ENCODE peak calls at places on chromosome 7, in seven cellular contexts. L, J, T, S, P, E and D are unnamed samples.

GRCh38 chr7:92645531-92646061 is 55.4 kb upstream of the FAM133B start:
- DNase-seq in L (peak), J (no peak), T (no peak), S (no peak), P (peak), E (peak), D (no peak)

GRCh38 chr7:27709137-27710075 is 30.6 kb upstream of the TAX1BP1 start:
- DNase-seq in L (no peak), J (no peak), T (no peak), S (peak), P (peak), E (no peak), D (no peak)

GRCh38 chr7:24654305-24654704 is 81.1 kb downstream of the PALS2 start:
- DNase-seq in L (no peak), J (no peak), T (no peak), S (no peak), P (no peak), E (no peak), D (no peak)

GRCh38 chr7:111459757-111460280 is 102.5 kb downstream of the IMMP2L start:
- DNase-seq in L (no peak), J (no peak), T (no peak), S (peak), P (peak), E (no peak), D (no peak)

GRCh38 chr7:150961510-150962284 is 16.4 kb downstream of the KCNH2 start:
- DNase-seq in L (no peak), J (no peak), T (no peak), S (peak), P (peak), E (no peak), D (peak)

GRCh38 chr7:117610390-117610789 is 130.6 kb downstream of the CFTR start:
- DNase-seq in L (no peak), J (no peak), T (no peak), S (no peak), P (no peak), E (no peak), D (no peak)

GRCh38 chr7:1669486-1669951 is 558 bp upstream of the ELFN1 start:
- DNase-seq in L (no peak), J (peak), T (peak), S (no peak), P (peak), E (no peak), D (no peak)

GRCh38 chr7:66050990-66051424 is 24.6 kb upstream of the ASL start:
- DNase-seq in L (no peak), J (no peak), T (no peak), S (peak), P (peak), E (no peak), D (no peak)

GRCh38 chr7:9453521-9453920 is 1020.1 kb downstream of the NXPH1 start:
- DNase-seq in L (no peak), J (no peak), T (no peak), S (no peak), P (no peak), E (no peak), D (no peak)

GRCh38 chr7:27277628-27278027 is 35.0 kb downstream of the EVX1 start:
- DNase-seq in L (no peak), J (no peak), T (no peak), S (peak), P (peak), E (no peak), D (no peak)

GRCh38 chr7:111198255-111198654 is 107.3 kb downstream of the LRRN3 start:
- DNase-seq in L (no peak), J (no peak), T (no peak), S (peak), P (peak), E (no peak), D (no peak)

GRCh38 chr7:109449760-109450159 is 880.1 kb downstream of the DNAJB9 start:
- DNase-seq in L (no peak), J (no peak), T (no peak), S (no peak), P (no peak), E (no peak), D (no peak)

GRCh38 chr7:133203490-133203889 is 49.4 kb upstream of the EXOC4 start:
- DNase-seq in L (no peak), J (no peak), T (no peak), S (no peak), P (no peak), E (no peak), D (no peak)

GRCh38 chr7:133207687-133208086 is 45.2 kb upstream of the EXOC4 start:
- DNase-seq in L (no peak), J (no peak), T (no peak), S (peak), P (peak), E (peak), D (no peak)
- TF ChIP-seq CTCF in L (no peak), J (no peak), T (no peak), S (peak), P (no peak), E (peak), D (peak)

DNA sequence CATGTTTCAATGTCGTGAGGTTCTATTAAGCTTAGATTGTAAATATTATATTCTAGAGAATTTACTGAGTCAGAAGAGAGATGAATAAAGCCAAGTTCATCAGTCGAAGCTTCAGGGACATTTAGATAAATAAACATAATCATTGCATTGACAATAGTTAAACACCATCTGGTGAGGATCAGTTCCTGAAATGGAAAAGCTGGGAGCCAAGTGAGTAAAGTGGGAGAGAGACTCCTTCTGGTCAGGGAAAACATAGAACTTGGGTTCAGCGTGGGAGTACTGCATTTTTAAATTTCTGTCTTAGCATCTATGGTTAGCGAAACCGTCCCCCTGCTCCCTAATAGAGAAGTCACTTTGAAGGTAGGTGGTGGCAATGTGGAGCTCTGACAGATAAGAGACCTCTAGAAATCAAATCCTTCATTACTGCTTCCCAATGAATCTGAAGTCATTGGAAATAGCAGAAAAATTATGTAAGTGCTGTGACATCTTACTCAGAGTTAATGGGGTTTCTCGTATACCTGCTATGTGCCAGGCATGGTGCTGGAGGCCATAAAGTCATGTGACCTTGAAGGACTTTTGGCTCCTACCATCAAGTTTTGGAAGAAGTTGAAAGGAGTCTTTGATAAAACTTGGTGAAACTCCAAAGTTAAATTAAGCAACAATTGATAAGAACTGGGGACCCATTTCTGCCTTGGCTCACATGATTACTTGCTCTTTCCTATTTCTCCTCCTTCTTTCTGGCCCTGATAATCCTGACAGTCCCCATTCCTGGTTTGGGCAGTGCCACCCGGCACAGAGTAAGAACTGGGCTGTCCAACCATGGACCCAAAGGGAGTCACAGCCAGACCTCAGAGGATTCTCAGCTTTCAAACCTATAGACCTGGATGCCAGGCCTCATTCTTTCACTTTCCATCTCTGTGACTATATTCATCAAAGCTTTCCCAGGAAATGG is 211.2 kb downstream of the C7orf25 start:
- DNase-seq in L (no peak), J (no peak), T (no peak), S (no peak), P (peak), E (no peak), D (no peak)
- TF ChIP-seq CTCF in L (no peak), J (no peak), T (no peak), S (peak), P (peak), E (no peak), D (no peak)

DNA sequence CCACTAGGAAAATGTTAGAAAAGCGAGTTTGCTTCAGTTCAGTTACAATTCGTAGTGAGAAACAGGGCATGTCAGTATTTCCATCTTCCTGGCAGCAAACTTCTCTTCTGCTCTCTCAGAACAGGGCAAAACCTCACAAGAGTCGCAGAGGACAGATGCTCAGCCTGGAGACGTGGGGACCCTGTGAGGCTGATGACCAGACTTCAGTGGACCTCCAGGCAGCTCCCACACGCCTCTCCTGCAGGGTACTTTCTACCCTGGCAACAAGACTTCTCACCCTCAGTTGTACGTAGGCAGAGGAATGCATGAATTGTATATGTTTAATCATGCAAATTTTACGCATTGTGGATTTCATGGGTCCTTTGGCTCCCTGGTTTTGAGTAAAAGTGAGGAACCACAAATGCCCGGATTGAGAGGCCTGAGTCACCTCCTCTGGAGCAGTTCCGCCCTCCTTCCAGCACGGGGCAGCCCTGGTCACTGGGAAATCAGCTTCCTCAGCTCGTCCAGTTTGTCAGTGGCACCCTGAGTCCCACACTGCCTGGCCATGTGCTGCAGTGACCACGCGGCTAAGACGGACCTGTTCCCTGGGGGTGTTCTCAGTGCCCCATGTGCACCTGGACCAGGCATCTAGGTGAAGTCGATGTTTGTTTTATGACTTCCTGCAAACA is 165.3 kb downstream of the TNS3 start:
- DNase-seq in L (no peak), J (no peak), T (no peak), S (no peak), P (no peak), E (no peak), D (no peak)
- TF ChIP-seq CTCF in L (no peak), J (no peak), T (no peak), S (no peak), P (no peak), E (no peak), D (no peak)

GRCh38 chr7:158354861-158355260 is 232.8 kb downstream of the PTPRN2 start:
- DNase-seq in L (no peak), J (no peak), T (no peak), S (no peak), P (no peak), E (no peak), D (no peak)
- TF ChIP-seq CTCF in L (no peak), J (no peak), T (no peak), S (no peak), P (no peak), E (no peak), D (no peak)

GRCh38 chr7:70392282-70392681 is 739.7 kb upstream of the GALNT17 start:
- DNase-seq in L (no peak), J (no peak), T (no peak), S (no peak), P (peak), E (no peak), D (no peak)
- TF ChIP-seq CTCF in L (no peak), J (no peak), T (no peak), S (no peak), P (no peak), E (no peak), D (no peak)

DNA sequence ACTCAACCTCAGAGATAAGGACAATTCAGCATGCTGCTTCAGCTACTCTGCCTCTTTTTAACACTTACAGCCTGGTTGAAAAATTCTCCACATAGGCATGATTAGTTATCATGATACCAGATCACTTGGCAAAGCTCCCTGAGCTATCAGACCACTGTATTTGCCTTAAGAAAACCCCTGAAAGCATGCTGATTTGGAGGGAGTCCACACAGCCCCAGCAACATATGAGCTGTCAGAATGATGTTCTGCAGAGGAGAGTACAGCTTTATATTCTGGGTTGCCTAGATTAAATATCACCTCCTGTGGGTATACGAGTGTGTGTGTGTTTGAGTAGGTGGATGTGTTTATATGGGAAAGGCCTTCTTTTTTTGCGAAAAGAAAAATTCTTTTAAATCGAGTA is 170.2 kb upstream of the CHRM2 start:
- DNase-seq in L (no peak), J (no peak), T (no peak), S (no peak), P (peak), E (no peak), D (no peak)
- TF ChIP-seq CTCF in L (no peak), J (no peak), T (no peak), S (no peak), P (no peak), E (no peak), D (no peak)

GRCh38 chr7:141167376-141167964 is 93.6 kb downstream of the TMEM178B start:
- DNase-seq in L (no peak), J (no peak), T (no peak), S (no peak), P (no peak), E (no peak), D (no peak)
- TF ChIP-seq CTCF in L (no peak), J (no peak), T (no peak), S (no peak), P (no peak), E (no peak), D (no peak)

GRCh38 chr7:101815826-101816488 is 1.5 kb upstream of the CUX1 start:
- DNase-seq in L (peak), J (peak), T (peak), S (peak), P (peak), E (peak), D (peak)

GRCh38 chr7:101817031-101817929 is at the start of gene CUX1:
- DNase-seq in L (peak), J (no peak), T (peak), S (no peak), P (no peak), E (peak), D (peak)

GRCh38 chr7:101817930-101818698 is 688 bp downstream of the CUX1 start:
- DNase-seq in L (no peak), J (no peak), T (no peak), S (peak), P (peak), E (no peak), D (no peak)

GRCh38 chr7:101814996-101815825 is 2.2 kb upstream of the CUX1 start:
- DNase-seq in L (peak), J (no peak), T (peak), S (no peak), P (peak), E (peak), D (peak)

GRCh38 chr7:101816499-101817030 is 861 bp upstream of the CUX1 start:
- DNase-seq in L (peak), J (no peak), T (peak), S (peak), P (peak), E (peak), D (peak)
- TF ChIP-seq CTCF in L (no peak), J (no peak), T (no peak), S (no peak), P (no peak), E (no peak), D (no peak)

DNA sequence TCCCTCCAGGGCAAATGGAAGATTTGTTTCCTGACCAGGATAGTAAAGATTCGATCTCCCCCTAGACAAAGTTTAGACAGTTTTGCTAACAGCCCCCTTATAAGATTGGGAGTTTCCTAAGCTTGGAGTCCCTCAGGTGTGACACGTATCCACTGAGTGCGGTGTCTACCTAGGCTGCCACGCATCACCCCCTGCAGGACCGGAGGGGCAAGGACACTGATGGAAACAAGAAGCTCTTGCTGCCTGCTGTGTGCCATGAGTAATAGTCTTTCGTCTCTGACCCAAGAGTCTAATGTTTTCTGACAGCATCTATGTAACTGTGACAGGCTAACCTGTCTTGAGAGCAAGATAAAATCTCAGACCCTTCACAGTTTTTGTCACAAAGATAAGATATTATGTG is 173.5 kb downstream of the SEMA3E start:
- DNase-seq in L (peak), J (no peak), T (no peak), S (peak), P (no peak), E (no peak), D (peak)
- TF ChIP-seq CTCF in L (peak), J (no peak), T (no peak), S (peak), P (no peak), E (peak), D (no peak)

GRCh38 chr7:44221231-44221791 is 20.5 kb downstream of the YKT6 start:
- DNase-seq in L (peak), J (peak), T (peak), S (peak), P (peak), E (no peak), D (peak)
- TF ChIP-seq CTCF in L (no peak), J (no peak), T (no peak), S (no peak), P (no peak), E (no peak), D (no peak)